ENCODE peak calls at places on chromosomes 2 and 18, in six cellular contexts. T is IMR-90, W is Peyer's patch, L is progenitor cell of endocrine pancreas, X is foreskin keratinocyte, K is upper lobe of left lung. U is an unnamed sample.

GRCh38 chr18:61657066-61657732 is 235.6 kb downstream of the RNF152 start:
- DNase-seq in X (no peak), L (no peak), W (no peak), T (no peak), K (no peak), U (no peak)

GRCh38 chr18:7980136-7980535 is 413.0 kb downstream of the PTPRM start:
- DNase-seq in T (no peak), L (no peak), W (no peak), X (no peak), K (no peak), U (peak)

GRCh38 chr2:138493334-138493733 is 8.2 kb upstream of the SPOPL start:
- DNase-seq in X (no peak), W (no peak), T (no peak), K (no peak), L (no peak), U (no peak)

GRCh38 chr2:202115385-202116060 is 42.5 kb downstream of the KIAA2012 start:
- DNase-seq in K (no peak), T (peak), W (no peak), L (no peak), X (no peak), U (no peak)

GRCh38 chr2:110979834-110980612 is 140.7 kb upstream of the BCL2L11 start:
- DNase-seq in L (no peak), X (no peak), T (no peak), K (no peak), W (no peak), U (no peak)

GRCh38 chr2:227939271-227940027 is 68.0 kb downstream of the DAW1 start:
- DNase-seq in L (no peak), X (no peak), T (peak), K (no peak), W (no peak), U (peak)

GRCh38 chr2:121603185-121603584 is 46.1 kb downstream of the CLASP1 start:
- DNase-seq in X (no peak), L (no peak), W (no peak), K (no peak), T (no peak), U (no peak)

GRCh38 chr2:66013456-66013855 is 421.5 kb upstream of the MEIS1 start:
- DNase-seq in L (no peak), T (no peak), X (no peak), W (no peak), K (no peak), U (no peak)

GRCh38 chr18:55477537-55478300 is 110.3 kb downstream of the TCF4 start:
- DNase-seq in T (peak), L (no peak), K (no peak), W (no peak), X (peak), U (peak)

GRCh38 chr2:22683911-22684310 is 701.1 kb upstream of the KLHL29 start:
- DNase-seq in K (no peak), L (no peak), X (no peak), T (no peak), W (no peak), U (no peak)

DNA sequence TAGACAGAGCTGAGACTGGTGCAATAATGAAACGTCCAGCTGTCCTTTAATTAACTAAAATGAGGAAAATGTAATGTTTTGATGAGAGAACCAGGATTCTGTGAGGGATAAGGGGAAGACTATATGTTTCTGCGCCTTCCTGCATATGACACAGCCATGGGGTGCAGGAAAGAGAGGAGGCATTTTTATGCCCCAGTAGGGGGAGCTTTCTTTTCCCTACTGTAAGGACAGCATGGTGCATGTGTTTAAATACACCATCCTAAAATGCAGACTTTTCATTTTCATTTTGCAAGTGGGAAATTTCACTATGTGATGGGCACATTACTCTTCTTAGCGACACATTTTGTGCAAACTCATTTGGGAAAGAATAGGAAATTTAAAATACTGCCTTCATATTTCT is 446.1 kb downstream of the ARHGAP15 start:
- DNase-seq in L (no peak), X (no peak), K (no peak), T (peak), W (no peak), U (no peak)
- TF ChIP-seq CTCF in L (peak), X (peak), K (no peak), T (peak), W (no peak), U (no peak)

GRCh38 chr2:126792993-126793392 is 105.7 kb upstream of the TEX51 start:
- DNase-seq in K (no peak), T (no peak), X (no peak), W (no peak), L (no peak), U (no peak)
- TF ChIP-seq CTCF in K (no peak), T (no peak), X (no peak), W (no peak), L (no peak), U (no peak)

DNA sequence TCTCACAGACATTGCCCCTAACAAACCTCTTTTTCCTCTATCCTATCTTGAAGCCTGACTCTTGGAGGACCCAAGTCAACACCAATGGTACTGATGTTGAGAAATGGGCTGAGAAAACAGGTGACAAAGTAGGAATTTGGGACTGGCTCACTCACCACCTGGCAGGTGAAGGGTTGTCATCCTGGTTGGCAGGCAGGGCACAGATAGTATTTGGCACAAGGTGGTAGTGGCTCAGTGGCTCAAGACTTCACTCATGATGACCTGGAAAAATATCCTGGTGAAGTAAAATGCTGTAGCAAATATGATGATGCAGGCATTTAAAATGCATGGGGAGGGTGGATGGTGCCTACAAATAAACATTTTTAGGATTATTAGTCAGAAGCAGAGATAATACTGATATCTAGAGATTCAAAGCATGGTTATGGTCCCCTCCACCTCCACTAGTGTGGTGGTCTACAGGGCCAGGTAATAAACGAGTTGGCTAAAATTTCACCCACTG is 38.0 kb upstream of the GLS start:
- DNase-seq in L (no peak), W (no peak), K (no peak), X (no peak), T (no peak), U (no peak)
- TF ChIP-seq CTCF in L (no peak), W (no peak), K (no peak), X (no peak), T (no peak), U (no peak)

GRCh38 chr2:52818958-52819357 is 948.6 kb upstream of the CHAC2 start:
- DNase-seq in L (no peak), W (no peak), X (no peak), K (no peak), T (no peak), U (no peak)

DNA sequence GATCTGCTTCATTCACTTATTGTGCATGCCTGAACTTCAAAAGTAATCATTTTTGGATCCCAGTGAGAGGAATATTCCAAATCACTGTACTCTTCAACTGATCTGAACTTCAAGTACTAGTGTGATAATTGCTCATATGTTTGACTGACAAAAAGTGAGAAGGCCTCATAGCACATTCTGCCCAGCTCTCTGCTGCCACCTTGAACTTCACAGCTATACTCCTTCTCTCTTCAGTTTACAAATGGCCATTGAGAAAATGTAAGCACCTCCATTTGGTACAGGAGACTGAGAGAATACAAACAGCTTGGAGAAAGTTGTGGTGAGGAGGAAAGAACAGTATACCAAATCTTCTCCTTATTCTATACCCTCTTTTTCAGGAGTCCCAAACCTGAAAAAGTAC is 946.0 kb upstream of the CHAC2 start:
- DNase-seq in W (no peak), L (no peak), T (peak), X (no peak), K (no peak), U (no peak)
- TF ChIP-seq CTCF in W (no peak), L (peak), T (no peak), X (peak), K (no peak), U (no peak)

DNA sequence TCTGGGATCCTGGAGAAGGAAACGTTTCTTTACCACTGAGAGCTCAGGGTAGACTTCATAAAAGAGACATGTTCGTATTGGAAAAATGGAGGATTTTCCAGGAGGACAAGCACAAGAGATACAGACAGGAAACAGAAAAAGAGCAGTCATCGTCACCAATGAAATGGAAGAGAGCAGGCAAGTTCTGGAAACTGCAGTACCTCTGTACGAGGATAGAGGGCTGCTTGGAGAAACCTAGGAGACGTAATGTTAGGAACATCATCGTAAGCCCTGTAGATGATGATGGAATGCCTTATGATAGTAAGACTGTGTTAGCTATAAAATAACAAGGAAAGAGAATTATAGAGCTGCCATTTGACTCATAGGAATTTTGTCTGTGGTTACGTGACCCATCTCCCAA is 121.1 kb upstream of the KLHL14 start:
- DNase-seq in L (no peak), K (no peak), X (no peak), T (no peak), W (no peak), U (no peak)
- TF ChIP-seq CTCF in L (peak), K (no peak), X (no peak), T (no peak), W (no peak), U (no peak)

DNA sequence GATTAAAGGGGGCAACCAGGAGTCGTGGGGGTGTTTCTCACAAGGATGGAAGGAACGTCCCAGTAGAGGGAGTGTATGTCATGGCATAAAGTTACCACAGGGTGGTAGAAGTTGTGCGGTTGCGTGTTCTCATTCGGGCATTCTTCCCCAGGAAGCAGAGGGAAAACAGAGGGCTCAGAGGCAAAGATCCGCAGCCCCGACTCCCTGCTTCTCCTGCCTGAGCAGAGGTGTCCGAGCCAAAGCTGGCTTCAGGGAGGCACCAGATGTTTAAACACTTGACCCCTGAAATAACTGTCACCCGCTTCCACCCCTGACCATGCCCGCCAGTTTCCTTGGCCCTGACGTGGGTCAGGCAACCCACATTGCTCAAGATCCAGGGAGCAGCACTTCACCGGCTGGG is 83.7 kb downstream of the EN1 start:
- DNase-seq in W (no peak), L (no peak), X (no peak), T (no peak), K (no peak), U (no peak)
- TF ChIP-seq CTCF in W (no peak), L (peak), X (no peak), T (no peak), K (no peak), U (no peak)

DNA sequence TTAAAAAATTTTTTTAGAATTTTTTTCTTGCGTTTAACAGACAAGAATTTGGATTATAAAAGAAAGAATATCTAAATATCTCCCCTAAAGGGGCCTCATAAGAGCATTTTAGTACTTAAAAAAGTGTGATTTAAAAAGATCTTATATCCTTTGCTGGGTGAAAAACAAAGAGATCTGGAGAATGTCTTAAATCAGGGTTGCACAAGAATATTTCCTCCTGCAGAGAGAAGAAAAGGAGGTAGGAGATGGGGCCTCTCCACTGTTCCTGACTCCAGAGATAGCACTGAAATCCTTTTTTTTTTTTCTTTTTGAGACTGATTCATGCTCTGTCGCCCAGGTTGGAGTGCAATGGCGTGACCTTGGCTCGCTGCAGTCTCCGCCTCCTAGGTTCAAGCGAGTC is 68.5 kb upstream of the OSR1 start:
- DNase-seq in T (no peak), L (no peak), K (no peak), W (no peak), X (no peak), U (no peak)
- TF ChIP-seq CTCF in T (no peak), L (no peak), K (no peak), W (no peak), X (no peak), U (no peak)

GRCh38 chr2:167294775-167295140 is 406.5 kb downstream of the XIRP2 start:
- DNase-seq in W (no peak), X (no peak), L (no peak), K (no peak), T (peak), U (no peak)

GRCh38 chr2:167292430-167293171 is 404.3 kb downstream of the XIRP2 start:
- DNase-seq in W (peak), T (peak), K (peak), L (peak), X (peak), U (peak)

GRCh38 chr2:167293172-167293781 is 405.0 kb downstream of the XIRP2 start:
- DNase-seq in X (no peak), W (peak), T (peak), K (no peak), L (peak), U (peak)

GRCh38 chr2:167297292-167297691 is 409.0 kb downstream of the XIRP2 start:
- DNase-seq in T (no peak), X (no peak), W (no peak), K (no peak), L (no peak), U (no peak)

GRCh38 chr2:167294031-167294774 is 405.9 kb downstream of the XIRP2 start:
- DNase-seq in K (peak), W (peak), L (peak), X (peak), T (peak), U (peak)
- TF ChIP-seq CTCF in K (no peak), W (no peak), L (peak), X (no peak), T (no peak), U (no peak)